ENCODE peak calls at places on chromosomes 11 and 22, in seven cellular contexts. Y is IMR-90, D is neuronal stem cell, V is mesendoderm, U is mesenchymal stem cell, Q is H1, M is trophoblast cell. E is an unnamed sample.

GRCh38 chr22:36252754-36253522 is at the start of gene APOL1:
- DNase-seq in Y (peak; percentile 43), D (no peak), V (no peak), U (peak; percentile 72), Q (no peak), M (peak; percentile 74), E (peak; percentile 12)

GRCh38 chr11:57417056-57417455 is 9.9 kb downstream of the SLC43A3 start:
- DNase-seq in Y (peak; percentile 48), D (no peak), V (no peak), U (no peak), Q (no peak), M (peak; percentile 53), E (no peak)

GRCh38 chr11:68216171-68216938 is 3.3 kb upstream of the KMT5B start:
- DNase-seq in Y (no peak), D (no peak), V (no peak), U (no peak), Q (no peak), M (no peak), E (no peak)

GRCh38 chr22:49212002-49212401 is 615.7 kb downstream of the BRD1 start:
- DNase-seq in Y (no peak), D (no peak), V (no peak), U (no peak), Q (peak; percentile 20), M (no peak), E (peak; percentile 6)

GRCh38 chr22:39537981-39538380 is 5.4 kb upstream of the RPS19BP1 start:
- DNase-seq in Y (no peak), D (no peak), V (no peak), U (no peak), Q (no peak), M (no peak), E (no peak)

GRCh38 chr11:35344990-35345655 is 74.2 kb downstream of the SLC1A2 start:
- DNase-seq in Y (no peak), D (no peak), V (no peak), U (no peak), Q (no peak), M (no peak), E (no peak)

GRCh38 chr11:132409591-132410375 is 1039.4 kb downstream of the NTM start:
- DNase-seq in Y (no peak), D (no peak), V (no peak), U (no peak), Q (no peak), M (no peak), E (no peak)

GRCh38 chr11:45209904-45210699 is 63.7 kb downstream of the PRDM11 start:
- DNase-seq in Y (peak; percentile 21), D (peak; percentile 41), V (peak; percentile 71), U (peak; percentile 79), Q (peak; percentile 70), M (no peak), E (peak; percentile 72)

GRCh38 chr11:11170352-11171084 is 182.5 kb downstream of the CSNK2A3 start:
- DNase-seq in Y (no peak), D (no peak), V (no peak), U (no peak), Q (no peak), M (no peak), E (no peak)

GRCh38 chr11:92224394-92225205 is at the start of gene FAT3:
- DNase-seq in Y (peak; percentile 41), D (peak; percentile 81), V (peak; percentile 94), U (peak; percentile 52), Q (peak; percentile 77), M (peak; percentile 10), E (peak; percentile 67)

GRCh38 chr22:24731786-24732185 is 42.7 kb downstream of the PIWIL3 start:
- DNase-seq in Y (no peak), D (no peak), V (no peak), U (no peak), Q (no peak), M (no peak), E (no peak)

GRCh38 chr11:83645561-83645960 is 359.4 kb upstream of the CCDC90B start:
- DNase-seq in Y (no peak), D (no peak), V (no peak), U (no peak), Q (no peak), M (no peak), E (no peak)

GRCh38 chr11:83643115-83643514 is 356.9 kb upstream of the CCDC90B start:
- DNase-seq in Y (no peak), D (no peak), V (no peak), U (no peak), Q (no peak), M (no peak), E (no peak)

GRCh38 chr11:83649468-83649915 is 363.3 kb upstream of the CCDC90B start:
- DNase-seq in Y (no peak), D (peak; percentile 6), V (peak; percentile 86), U (no peak), Q (no peak), M (no peak), E (no peak)

DNA sequence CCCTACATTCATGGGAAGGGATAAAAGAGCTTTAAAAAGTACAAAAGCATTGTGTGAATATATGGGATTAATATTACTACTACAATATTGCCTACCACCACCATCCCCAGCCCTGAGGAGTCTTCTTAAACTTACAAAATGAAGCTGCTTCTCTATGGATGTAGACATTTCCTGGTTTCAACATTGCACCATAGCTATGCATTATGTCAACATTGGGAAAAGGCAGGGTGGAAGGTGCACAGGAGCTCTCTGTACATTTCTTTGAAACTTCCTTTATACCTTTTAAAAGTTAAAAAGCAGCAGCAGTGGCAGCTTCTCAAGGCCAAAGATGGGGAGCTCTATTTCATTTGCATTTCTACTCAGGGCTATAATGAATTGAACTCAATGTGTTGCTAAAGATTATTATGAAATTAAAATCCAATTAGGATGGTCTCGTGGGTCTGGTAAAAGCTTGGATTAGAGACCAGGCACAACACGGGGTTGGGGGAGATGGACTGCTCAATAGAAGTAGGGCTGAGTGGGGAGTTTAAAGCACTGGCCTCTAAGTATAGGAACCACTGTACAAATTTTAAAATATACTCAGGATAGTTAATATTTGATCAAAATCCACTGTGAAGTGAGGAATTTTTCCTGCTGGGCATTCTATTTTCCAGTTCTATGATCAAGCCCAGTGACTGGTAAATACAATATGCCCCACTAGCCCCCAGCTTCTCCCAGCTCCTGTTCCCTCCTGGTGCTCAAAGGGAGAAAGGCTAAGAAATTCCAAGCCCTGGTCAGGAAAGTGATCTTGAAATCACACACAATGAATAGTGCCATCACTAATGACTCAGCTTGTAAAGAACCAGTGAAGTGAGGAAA is 362.7 kb upstream of the CCDC90B start:
- DNase-seq in Y (no peak), D (peak; percentile 45), V (peak; percentile 73), U (peak; percentile 8), Q (no peak), M (peak; percentile 19), E (no peak)
- H2AK5ac ChIP-seq in Y (no peak overlapping the region), D (no peak overlapping the region), V (no peak overlapping the region), U (no peak overlapping the region), Q (no peak overlapping the region), M (no peak overlapping the region), E (no peak overlapping the region)

GRCh38 chr11:134638796-134639540 is 226.9 kb upstream of the B3GAT1 start:
- DNase-seq in Y (no peak), D (no peak), V (no peak), U (no peak), Q (no peak), M (no peak), E (no peak)
- H2AK5ac ChIP-seq in Y (no peak overlapping the region), D (no peak overlapping the region), V (no peak overlapping the region), U (no peak overlapping the region), Q (no peak overlapping the region), M (no peak overlapping the region), E (no peak overlapping the region)

GRCh38 chr11:131043251-131043650 is 127.0 kb upstream of the SNX19 start:
- DNase-seq in Y (no peak), D (no peak), V (no peak), U (no peak), Q (no peak), M (no peak), E (no peak)
- H2AK5ac ChIP-seq in Y (no peak overlapping the region), D (no peak overlapping the region), V (no peak overlapping the region), U (no peak overlapping the region), Q (no peak overlapping the region), M (no peak overlapping the region), E (no peak overlapping the region)

GRCh38 chr22:22362939-22363338 is 118.4 kb downstream of the VPREB1 start:
- DNase-seq in Y (no peak), D (no peak), V (no peak), U (no peak), Q (no peak), M (no peak), E (no peak)

GRCh38 chr22:22364207-22364606 is 119.6 kb downstream of the VPREB1 start:
- DNase-seq in Y (no peak), D (no peak), V (no peak), U (no peak), Q (no peak), M (no peak), E (no peak)

GRCh38 chr22:22368516-22368915 is 123.9 kb downstream of the VPREB1 start:
- DNase-seq in Y (no peak), D (no peak), V (no peak), U (no peak), Q (no peak), M (no peak), E (no peak)

GRCh38 chr22:22369962-22370265 is 125.3 kb downstream of the VPREB1 start:
- DNase-seq in Y (no peak), D (no peak), V (no peak), U (no peak), Q (no peak), M (no peak), E (no peak)

DNA sequence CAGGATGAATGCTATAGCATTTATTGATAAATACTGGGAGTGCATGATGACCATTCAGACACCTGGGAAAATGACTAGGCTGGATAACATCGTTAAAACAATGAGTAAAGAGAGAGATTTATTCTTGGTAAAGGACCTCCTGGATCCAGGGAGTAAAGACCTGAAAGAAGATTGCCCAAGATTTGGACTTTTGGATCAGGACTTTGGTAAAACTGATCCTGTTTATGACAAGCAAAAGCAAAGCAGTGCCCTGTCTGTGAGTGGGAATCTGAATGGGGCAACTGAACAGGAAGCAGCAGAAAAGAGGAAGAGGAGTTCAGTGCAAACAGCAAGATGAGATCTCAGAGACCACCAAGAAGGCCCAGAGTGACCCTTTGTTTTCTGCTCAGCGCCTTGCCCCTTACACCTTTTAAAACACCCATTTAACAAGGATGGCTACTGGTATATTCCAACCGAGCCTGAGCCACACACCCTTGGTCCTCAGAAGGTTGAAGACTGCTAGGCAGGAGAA is 121.9 kb downstream of the VPREB1 start:
- DNase-seq in Y (no peak), D (no peak), V (no peak), U (no peak), Q (no peak), M (no peak), E (no peak)
- H2AK5ac ChIP-seq in Y (no peak overlapping the region), D (no peak overlapping the region), V (no peak overlapping the region), U (no peak overlapping the region), Q (no peak overlapping the region), M (no peak overlapping the region), E (no peak overlapping the region)